ENCODE peak calls at places on chromosomes 13 and 19, in ten cellular contexts. J, Q, F, Z, A, U, T, C, E and D are unnamed samples.

GRCh38 chr13:110506859-110507566 is 54.5 kb downstream of the RAB20 start:
- DNase-seq in J (peak), Q (peak), F (no peak), Z (peak), A (peak), U (peak), T (no peak), C (peak), E (no peak), D (peak)

GRCh38 chr19:31675187-31675913 is 326.1 kb upstream of the TSHZ3 start:
- DNase-seq in J (peak), Q (no peak), F (no peak), Z (no peak), A (no peak), U (no peak), T (no peak), C (peak), E (no peak), D (peak)

GRCh38 chr19:46659151-46660007 is 1.6 kb downstream of the DACT3 start:
- DNase-seq in J (no peak), Q (peak), F (peak), Z (peak), A (no peak), U (no peak), T (peak), C (no peak), E (no peak), D (peak)

GRCh38 chr13:46303743-46304385 is 83.2 kb downstream of the RUBCNL start:
- DNase-seq in J (no peak), Q (no peak), F (no peak), Z (no peak), A (no peak), U (no peak), T (no peak), C (no peak), E (peak), D (no peak)

GRCh38 chr19:43667524-43668405 is 2.2 kb downstream of the PLAUR start:
- DNase-seq in J (no peak), Q (peak), F (peak), Z (peak), A (peak), U (no peak), T (peak), C (no peak), E (no peak), D (no peak)

GRCh38 chr13:100024023-100024422 is 42.4 kb downstream of the ZIC2 start:
- DNase-seq in J (no peak), Q (no peak), F (no peak), Z (no peak), A (no peak), U (no peak), T (no peak), C (no peak), E (no peak), D (no peak)

GRCh38 chr19:2524840-2525723 is 49.2 kb downstream of the GADD45B start:
- DNase-seq in J (peak), Q (no peak), F (no peak), Z (no peak), A (no peak), U (peak), T (no peak), C (peak), E (no peak), D (peak)

GRCh38 chr13:31670831-31671617 is 68.3 kb upstream of the RXFP2 start:
- DNase-seq in J (peak), Q (no peak), F (no peak), Z (no peak), A (no peak), U (no peak), T (no peak), C (no peak), E (no peak), D (no peak)

GRCh38 chr13:43561081-43561480 is 225.7 kb downstream of the ENOX1 start:
- DNase-seq in J (no peak), Q (no peak), F (no peak), Z (no peak), A (no peak), U (no peak), T (no peak), C (no peak), E (no peak), D (no peak)

GRCh38 chr13:40179421-40179820 is 487.0 kb downstream of the FOXO1 start:
- DNase-seq in J (no peak), Q (no peak), F (no peak), Z (no peak), A (no peak), U (no peak), T (no peak), C (no peak), E (no peak), D (no peak)

GRCh38 chr13:113421673-113422270 is 31.5 kb downstream of the ADPRHL1 start:
- DNase-seq in J (no peak), Q (no peak), F (no peak), Z (no peak), A (no peak), U (no peak), T (no peak), C (peak), E (no peak), D (no peak)